ENCODE peak calls at places on chromosomes 7 and 10, in seven cellular contexts. A, J, P, Z, F, N and T are unnamed samples. For H3K9me3, the result is how much of the 10 kb centered on the place peaks cover.

GRCh38 chr7:114310344-114311118 is 104.1 kb upstream of the FOXP2 start:
- DNase-seq in Z (no peak), J (no peak), F (no peak), A (no peak), P (no peak), N (no peak), T (no peak)

GRCh38 chr10:122567056-122567660 is 6.6 kb downstream of the DMBT1 start:
- DNase-seq in J (no peak), Z (no peak), P (peak), N (no peak), F (peak), A (peak), T (no peak)

GRCh38 chr7:112192236-112193154 is 13.7 kb downstream of the DOCK4 start:
- DNase-seq in Z (peak), F (peak), P (no peak), J (no peak), N (peak), A (no peak), T (peak)

GRCh38 chr10:31582365-31583052 is 263.5 kb downstream of the ZEB1 start:
- DNase-seq in P (no peak), Z (peak), J (no peak), F (peak), A (no peak), N (peak), T (peak)

GRCh38 chr7:136134503-136134902 is 157.3 kb upstream of the MTPN start:
- DNase-seq in Z (peak), P (no peak), A (no peak), F (peak), N (no peak), J (no peak), T (peak)

GRCh38 chr10:117162093-117163021 is 24.3 kb upstream of the VAX1 start:
- DNase-seq in J (no peak), N (no peak), Z (no peak), P (peak), A (no peak), F (no peak), T (no peak)

GRCh38 chr10:127145173-127145572 is 51.2 kb downstream of the INSYN2A start:
- DNase-seq in F (peak), N (peak), A (no peak), Z (no peak), J (no peak), P (no peak), T (peak)

GRCh38 chr10:27383595-27384542 is 120.2 kb upstream of the RAB18 start:
- DNase-seq in N (peak), P (no peak), F (peak), Z (peak), J (no peak), A (no peak), T (peak)

GRCh38 chr7:40979296-40979695 is 723.6 kb downstream of the INHBA start:
- DNase-seq in A (no peak), Z (peak), P (no peak), F (no peak), N (no peak), J (no peak), T (no peak)

GRCh38 chr10:49410365-49411074 is 14.6 kb upstream of the DRGX start:
- DNase-seq in F (peak), N (no peak), Z (no peak), P (peak), J (no peak), A (no peak), T (peak)

GRCh38 chr10:92082583-92083280 is 159.2 kb downstream of the BTAF1 start:
- DNase-seq in Z (no peak), A (no peak), P (no peak), F (no peak), N (no peak), J (no peak), T (no peak)

GRCh38 chr7:33837356-33837851 is 67.9 kb upstream of the BMPER start:
- DNase-seq in J (peak), P (no peak), N (no peak), F (no peak), Z (no peak), A (no peak), T (no peak)

GRCh38 chr7:47654672-47655340 is 72.9 kb upstream of the TNS3 start:
- DNase-seq in A (no peak), Z (peak), N (no peak), P (no peak), F (no peak), J (no peak), T (peak)

GRCh38 chr10:126215767-126216166 is 172.5 kb downstream of the ADAM12 start:
- DNase-seq in J (no peak), A (no peak), P (no peak), F (no peak), Z (no peak), N (no peak), T (no peak)

GRCh38 chr10:71522438-71523144 is 125.9 kb downstream of the CDH23 start:
- DNase-seq in P (no peak), F (no peak), J (no peak), N (no peak), Z (no peak), A (no peak), T (no peak)

GRCh38 chr10:34760606-34761005 is 54.5 kb downstream of the PARD3 start:
- DNase-seq in A (no peak), N (no peak), P (no peak), F (peak), Z (no peak), J (no peak), T (no peak)

GRCh38 chr7:95871078-95871848 is 98.9 kb downstream of the DYNC1I1 start:
- DNase-seq in F (peak), N (peak), J (no peak), Z (peak), P (peak), A (no peak), T (no peak)

GRCh38 chr7:5997210-5997808 is 11.5 kb downstream of the PMS2 start:
- DNase-seq in N (peak), F (peak), J (peak), A (peak), Z (peak), P (peak), T (peak)

GRCh38 chr7:32879460-32879859 is 12.1 kb downstream of the KBTBD2 start:
- DNase-seq in Z (no peak), A (no peak), P (no peak), J (no peak), F (no peak), N (no peak), T (no peak)

GRCh38 chr7:42700376-42701327 is 211.2 kb downstream of the C7orf25 start:
- DNase-seq in J (no peak), F (no peak), P (peak), A (no peak), N (no peak), Z (no peak), T (peak)

GRCh38 chr10:2885956-2886296 is 181.4 kb upstream of the PFKP start:
- DNase-seq in P (no peak), N (no peak), Z (no peak), F (no peak), A (no peak), J (no peak), T (no peak)

GRCh38 chr10:44385726-44386438 is 985 bp upstream of the CXCL12 start:
- DNase-seq in A (no peak), P (no peak), Z (no peak), J (no peak), F (no peak), N (no peak), T (no peak)

GRCh38 chr7:81769891-81770818 is at the start of gene HGF:
- DNase-seq in J (peak), P (peak), F (peak), N (no peak), A (no peak), Z (no peak), T (peak)

GRCh38 chr10:83522881-83523386 is 616.4 kb upstream of the GHITM start:
- DNase-seq in J (no peak), A (no peak), N (no peak), Z (no peak), F (no peak), P (no peak), T (peak)

GRCh38 chr7:142313528-142313927 is 55.7 kb upstream of the PRSS58 start:
- DNase-seq in P (no peak), F (no peak), N (no peak), J (no peak), A (no peak), Z (no peak), T (no peak)

GRCh38 chr10:133021963-133022783 is 65.6 kb upstream of the ADGRA1 start:
- DNase-seq in A (no peak), P (no peak), F (no peak), Z (no peak), J (no peak), N (no peak), T (no peak)

GRCh38 chr7:1842321-1843221 is 172.5 kb downstream of the ELFN1 start:
- DNase-seq in F (no peak), Z (no peak), A (no peak), N (no peak), P (no peak), J (no peak), T (no peak)

GRCh38 chr10:12154516-12154915 is 25.0 kb downstream of the SEC61A2 start:
- DNase-seq in J (no peak), P (no peak), F (no peak), A (no peak), Z (no peak), N (no peak), T (no peak)

GRCh38 chr10:121205625-121206024 is 354.5 kb downstream of the WDR11 start:
- DNase-seq in F (no peak), Z (no peak), A (no peak), N (no peak), P (no peak), J (no peak), T (no peak)

GRCh38 chr10:14253079-14253478 is 77.6 kb downstream of the FRMD4A start:
- DNase-seq in N (no peak), F (peak), P (no peak), A (no peak), Z (no peak), J (no peak), T (no peak)

GRCh38 chr10:102422586-102423129 is 2.0 kb downstream of the FBXL15 start:
- DNase-seq in J (peak), P (peak), A (no peak), Z (peak), F (peak), N (peak), T (peak)

GRCh38 chr7:109003742-109004141 is 434.1 kb downstream of the DNAJB9 start:
- DNase-seq in N (no peak), Z (no peak), F (no peak), J (no peak), A (no peak), P (no peak), T (no peak)

GRCh38 chr7:29987083-29987482 is 2.5 kb downstream of the SCRN1 start:
- DNase-seq in F (peak), P (no peak), Z (peak), A (no peak), N (peak), J (no peak), T (no peak)

GRCh38 chr7:39353615-39354376 is 212.4 kb upstream of the YAE1 start:
- DNase-seq in N (no peak), A (no peak), F (no peak), J (no peak), P (peak), Z (peak), T (peak)

GRCh38 chr7:102284891-102285540 is 1.7 kb upstream of the SH2B2 start:
- DNase-seq in Z (no peak), F (no peak), A (no peak), P (no peak), N (no peak), J (peak), T (no peak)

GRCh38 chr7:92765725-92766124 is 70.6 kb downstream of the CDK6 start:
- DNase-seq in Z (peak), N (no peak), F (peak), J (no peak), A (no peak), P (no peak), T (peak)

GRCh38 chr10:118960166-118961090 is 69.1 kb upstream of the NANOS1 start:
- DNase-seq in J (no peak), A (no peak), F (peak), Z (no peak), N (no peak), P (no peak), T (peak)
- H3K4me3 ChIP-seq in J (no peak), A (no peak), F (no peak), Z (no peak), N (no peak), P (no peak), T (no peak)

GRCh38 chr7:149584530-149584929 is 86.9 kb upstream of the ZNF746 start:
- DNase-seq in J (no peak), N (no peak), F (no peak), A (no peak), Z (no peak), P (no peak), T (no peak)

GRCh38 chr7:149584009-149584408 is 86.4 kb upstream of the ZNF746 start:
- DNase-seq in F (no peak), P (no peak), A (no peak), Z (no peak), N (no peak), J (no peak), T (no peak)

DNA sequence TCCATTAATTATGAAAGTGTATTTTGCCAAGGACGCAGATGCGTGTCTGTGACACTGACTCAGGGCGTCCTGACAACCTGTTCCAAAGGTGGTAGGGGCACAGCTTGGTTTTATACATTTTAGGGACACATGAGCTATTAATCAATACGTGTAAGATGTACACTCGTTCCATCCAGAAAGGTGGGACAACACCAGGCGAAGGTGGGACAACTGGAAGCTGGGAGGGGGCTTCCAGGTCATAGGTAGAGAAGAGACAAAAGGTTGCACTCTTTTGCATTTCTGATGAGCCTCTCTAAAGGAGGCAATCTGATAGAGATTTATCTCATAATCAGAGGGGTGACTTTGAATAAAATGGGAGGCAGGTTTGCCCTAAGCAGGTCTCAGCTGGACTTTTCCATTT is 82.7 kb upstream of the ZNF746 start:
- DNase-seq in N (no peak), A (no peak), P (no peak), Z (no peak), F (no peak), J (no peak), T (no peak)
- H3K9me3 ChIP-seq in N (under half), A (under half), P (under half), Z (under half), F (under half), J (under half), T (under half)

DNA sequence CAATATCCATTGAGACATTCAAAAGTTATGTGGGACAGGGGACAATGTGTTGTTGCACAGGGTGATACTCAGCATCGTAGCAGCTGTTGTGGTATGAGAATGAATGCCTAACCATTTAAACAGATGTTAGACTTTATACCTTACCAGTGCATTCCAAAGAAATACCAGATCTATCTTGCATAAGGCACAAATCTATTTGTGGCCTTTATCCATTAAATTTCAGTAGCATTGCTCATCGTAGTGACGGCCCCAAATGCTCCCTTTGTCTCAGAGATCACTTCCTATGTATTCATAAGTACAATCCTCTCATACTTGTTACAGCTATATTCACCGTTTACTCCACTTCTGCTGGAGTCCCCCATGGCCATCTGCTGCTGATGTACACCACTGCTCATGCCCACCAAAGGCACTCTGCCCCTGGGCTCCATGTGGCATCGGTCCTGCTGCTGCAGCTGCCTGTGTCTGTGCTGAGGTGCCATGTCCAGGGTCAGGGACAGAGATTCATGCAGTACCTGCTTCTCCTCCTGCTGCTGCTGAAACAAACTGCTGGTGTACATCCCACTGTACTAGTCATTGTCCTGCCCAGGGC is 96.3 kb downstream of the CPED1 start:
- DNase-seq in J (no peak), Z (peak), N (no peak), F (peak), P (no peak), A (no peak), T (peak)
- H3K4me3 ChIP-seq in J (no peak), Z (no peak), N (no peak), F (peak), P (no peak), A (no peak), T (no peak)

DNA sequence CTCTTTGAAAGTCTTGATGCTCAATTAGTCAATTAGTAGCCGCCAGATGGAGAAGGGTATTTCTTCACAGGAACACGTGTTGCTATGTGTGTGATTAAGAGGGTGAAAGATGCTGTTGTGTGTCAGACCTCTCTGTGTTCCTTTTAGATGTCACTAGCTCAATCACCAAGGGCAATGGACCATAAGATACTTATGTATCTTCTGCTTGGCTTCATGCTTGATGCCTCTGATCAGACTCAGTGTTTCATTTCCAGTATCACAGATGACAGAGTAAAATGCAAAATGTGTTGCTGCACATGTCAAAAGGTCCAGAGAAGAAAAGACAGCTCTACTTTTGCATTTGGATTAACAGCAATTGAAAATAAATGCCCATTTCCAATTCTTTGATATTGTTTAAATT is 865.9 kb downstream of the CNTNAP2 start:
- DNase-seq in N (no peak), A (no peak), F (no peak), P (no peak), Z (no peak), J (no peak), T (no peak)
- H3K9me3 ChIP-seq in N (under half), A (under half), F (under half), P (under half), Z (under half), J (under half), T (under half)

DNA sequence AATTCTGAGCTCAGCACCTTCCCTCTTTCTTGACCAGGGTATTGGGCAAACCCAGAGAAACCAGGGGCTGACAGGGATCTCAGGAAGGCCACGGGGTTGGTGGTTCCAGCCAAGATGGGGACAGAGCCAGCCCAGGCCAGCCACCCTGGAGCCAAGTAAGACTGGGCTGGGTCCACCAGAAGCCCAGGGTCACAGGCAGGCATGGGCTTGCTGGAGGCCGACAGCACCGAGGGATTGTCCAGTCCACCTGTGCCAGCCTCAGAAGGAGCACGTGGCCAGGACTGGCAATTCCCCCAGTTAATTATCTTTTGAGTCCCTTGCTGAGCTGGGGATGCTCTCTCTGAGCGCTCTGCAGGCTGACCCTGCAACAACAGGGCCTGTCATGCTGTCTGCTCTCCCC is 69.7 kb upstream of the PPIF start:
- DNase-seq in F (no peak), P (no peak), N (no peak), Z (no peak), J (no peak), A (no peak), T (no peak)
- H3K4me3 ChIP-seq in F (no peak), P (no peak), N (no peak), Z (no peak), J (no peak), A (no peak), T (no peak)

GRCh38 chr7:153388611-153389010 is 629.1 kb downstream of the ACTR3B start:
- DNase-seq in J (peak), Z (no peak), A (no peak), F (no peak), N (no peak), P (no peak), T (no peak)
- H3K9me3 ChIP-seq in J (under half), Z (under half), A (under half), F (under half), N (under half), P (under half), T (under half)

GRCh38 chr7:151251328-151251925 is 2.9 kb upstream of the SMARCD3 start:
- DNase-seq in Z (peak), J (no peak), P (peak), N (peak), F (no peak), A (no peak), T (peak)
- H3K4me3 ChIP-seq in Z (peak), J (peak), P (no peak), N (peak), F (peak), A (no peak), T (peak)

GRCh38 chr10:130283234-130283574 is 147.0 kb downstream of the GLRX3 start:
- DNase-seq in Z (no peak), N (no peak), F (no peak), P (no peak), A (no peak), J (no peak), T (no peak)
- H3K9me3 ChIP-seq in Z (under half), N (half or more), F (under half), P (under half), A (under half), J (under half), T (under half)

GRCh38 chr10:29120216-29120615 is 168.7 kb upstream of the LYZL1 start:
- DNase-seq in N (peak), P (no peak), F (peak), A (no peak), J (no peak), Z (peak), T (peak)
- H3K4me3 ChIP-seq in N (no peak), P (no peak), F (no peak), A (no peak), J (no peak), Z (no peak), T (no peak)